ENCODE peak calls at places on chromosomes 12 and 14, in ten cellular contexts. One of them, this sample, is unnamed. For H3K9me3 and H3K4me1, the result is how much of the 10 kb centered on the place peaks cover.

GRCh38 chr12:111224196-111225066 is 144.5 kb downstream of the PHETA1 start:
- DNase-seq in A549: no peak
- DNase-seq in PC-9: no peak
- DNase-seq in tibial artery: no peak
- DNase-seq in psoas muscle: no peak
- DNase-seq in CD8-positive, alpha-beta T cell: no peak
- DNase-seq in effector memory CD4-positive, alpha-beta T cell: no peak
- DNase-seq in gastrocnemius medialis: no peak
- DNase-seq in HCT116: no peak
- DNase-seq in colonic mucosa: no peak
- DNase-seq in this sample: no peak

GRCh38 chr12:132479291-132479690 is 10.7 kb upstream of the FBRSL1 start:
- DNase-seq in A549: no peak
- DNase-seq in PC-9: no peak
- DNase-seq in tibial artery: no peak
- DNase-seq in psoas muscle: no peak
- DNase-seq in CD8-positive, alpha-beta T cell: no peak
- DNase-seq in effector memory CD4-positive, alpha-beta T cell: no peak
- DNase-seq in gastrocnemius medialis: no peak
- DNase-seq in HCT116: no peak
- DNase-seq in colonic mucosa: no peak
- DNase-seq in this sample: no peak

GRCh38 chr12:7065073-7065623 is 4.6 kb downstream of the C1S start:
- DNase-seq in A549: no peak
- DNase-seq in PC-9: no peak
- DNase-seq in tibial artery: no peak
- DNase-seq in psoas muscle: no peak
- DNase-seq in CD8-positive, alpha-beta T cell: no peak
- DNase-seq in effector memory CD4-positive, alpha-beta T cell: no peak
- DNase-seq in gastrocnemius medialis: no peak
- DNase-seq in HCT116: no peak
- DNase-seq in colonic mucosa: no peak
- DNase-seq in this sample: no peak

GRCh38 chr14:56686416-56686815 is 106.8 kb downstream of the TMEM260 start:
- DNase-seq in A549: no peak
- DNase-seq in PC-9: no peak
- DNase-seq in tibial artery: no peak
- DNase-seq in psoas muscle: no peak
- DNase-seq in CD8-positive, alpha-beta T cell: no peak
- DNase-seq in effector memory CD4-positive, alpha-beta T cell: no peak
- DNase-seq in gastrocnemius medialis: no peak
- DNase-seq in HCT116: no peak
- DNase-seq in colonic mucosa: no peak
- DNase-seq in this sample: no peak

GRCh38 chr12:28500373-28501024 is 310.2 kb downstream of the CCDC91 start:
- DNase-seq in A549: no peak
- DNase-seq in PC-9: no peak
- DNase-seq in tibial artery: no peak
- DNase-seq in psoas muscle: no peak
- DNase-seq in CD8-positive, alpha-beta T cell: no peak
- DNase-seq in effector memory CD4-positive, alpha-beta T cell: no peak
- DNase-seq in gastrocnemius medialis: no peak
- DNase-seq in HCT116: no peak
- DNase-seq in colonic mucosa: no peak
- DNase-seq in this sample: no peak

GRCh38 chr12:68878283-68878682 is 54.7 kb downstream of the CPM start:
- DNase-seq in A549: no peak
- DNase-seq in PC-9: no peak
- DNase-seq in tibial artery: no peak
- DNase-seq in psoas muscle: no peak
- DNase-seq in CD8-positive, alpha-beta T cell: no peak
- DNase-seq in effector memory CD4-positive, alpha-beta T cell: no peak
- DNase-seq in gastrocnemius medialis: no peak
- DNase-seq in HCT116: no peak
- DNase-seq in colonic mucosa: no peak
- DNase-seq in this sample: no peak

GRCh38 chr14:54003064-54003463 is 46.4 kb upstream of the BMP4 start:
- DNase-seq in A549: no peak
- DNase-seq in PC-9: no peak
- DNase-seq in tibial artery: no peak
- DNase-seq in psoas muscle: no peak
- DNase-seq in CD8-positive, alpha-beta T cell: no peak
- DNase-seq in effector memory CD4-positive, alpha-beta T cell: no peak
- DNase-seq in gastrocnemius medialis: no peak
- DNase-seq in HCT116: no peak
- DNase-seq in colonic mucosa: no peak
- DNase-seq in this sample: no peak

GRCh38 chr14:101808020-101808641 is 46.6 kb downstream of the PPP2R5C start:
- DNase-seq in A549: peak
- DNase-seq in PC-9: peak
- DNase-seq in tibial artery: no peak
- DNase-seq in psoas muscle: no peak
- DNase-seq in CD8-positive, alpha-beta T cell: no peak
- DNase-seq in effector memory CD4-positive, alpha-beta T cell: no peak
- DNase-seq in gastrocnemius medialis: no peak
- DNase-seq in HCT116: no peak
- DNase-seq in colonic mucosa: no peak
- DNase-seq in this sample: no peak

GRCh38 chr12:128727461-128727860 is 96.3 kb downstream of the SLC15A4 start:
- DNase-seq in A549: no peak
- DNase-seq in PC-9: no peak
- DNase-seq in tibial artery: no peak
- DNase-seq in psoas muscle: no peak
- DNase-seq in CD8-positive, alpha-beta T cell: no peak
- DNase-seq in effector memory CD4-positive, alpha-beta T cell: no peak
- DNase-seq in gastrocnemius medialis: no peak
- DNase-seq in HCT116: no peak
- DNase-seq in colonic mucosa: no peak
- DNase-seq in this sample: peak

GRCh38 chr14:60812987-60813386 is 78.4 kb downstream of the MNAT1 start:
- DNase-seq in A549: no peak
- DNase-seq in PC-9: no peak
- DNase-seq in tibial artery: no peak
- DNase-seq in psoas muscle: no peak
- DNase-seq in CD8-positive, alpha-beta T cell: no peak
- DNase-seq in effector memory CD4-positive, alpha-beta T cell: no peak
- DNase-seq in gastrocnemius medialis: no peak
- DNase-seq in HCT116: no peak
- DNase-seq in colonic mucosa: no peak
- DNase-seq in this sample: no peak

GRCh38 chr14:103654619-103655018 is 25.6 kb downstream of the KLC1 start:
- DNase-seq in A549: no peak
- DNase-seq in PC-9: no peak
- DNase-seq in tibial artery: no peak
- DNase-seq in psoas muscle: no peak
- DNase-seq in CD8-positive, alpha-beta T cell: no peak
- DNase-seq in effector memory CD4-positive, alpha-beta T cell: no peak
- DNase-seq in gastrocnemius medialis: no peak
- DNase-seq in HCT116: no peak
- DNase-seq in colonic mucosa: no peak
- DNase-seq in this sample: no peak

GRCh38 chr12:76523408-76523807 is 36.2 kb downstream of the OSBPL8 start:
- DNase-seq in A549: no peak
- DNase-seq in PC-9: no peak
- DNase-seq in tibial artery: no peak
- DNase-seq in psoas muscle: no peak
- DNase-seq in CD8-positive, alpha-beta T cell: no peak
- DNase-seq in effector memory CD4-positive, alpha-beta T cell: no peak
- DNase-seq in gastrocnemius medialis: no peak
- DNase-seq in HCT116: no peak
- DNase-seq in colonic mucosa: no peak
- DNase-seq in this sample: no peak

GRCh38 chr12:76518699-76519098 is 40.9 kb downstream of the OSBPL8 start:
- DNase-seq in A549: no peak
- DNase-seq in PC-9: no peak
- DNase-seq in tibial artery: no peak
- DNase-seq in psoas muscle: no peak
- DNase-seq in CD8-positive, alpha-beta T cell: no peak
- DNase-seq in effector memory CD4-positive, alpha-beta T cell: no peak
- DNase-seq in gastrocnemius medialis: no peak
- DNase-seq in HCT116: no peak
- DNase-seq in colonic mucosa: no peak
- DNase-seq in this sample: no peak

GRCh38 chr12:76519538-76519937 is 40.0 kb downstream of the OSBPL8 start:
- DNase-seq in A549: no peak
- DNase-seq in PC-9: no peak
- DNase-seq in tibial artery: no peak
- DNase-seq in psoas muscle: no peak
- DNase-seq in CD8-positive, alpha-beta T cell: no peak
- DNase-seq in effector memory CD4-positive, alpha-beta T cell: no peak
- DNase-seq in gastrocnemius medialis: no peak
- DNase-seq in HCT116: no peak
- DNase-seq in colonic mucosa: no peak
- DNase-seq in this sample: peak

GRCh38 chr12:76515271-76515670 is 44.3 kb downstream of the OSBPL8 start:
- DNase-seq in A549: no peak
- DNase-seq in PC-9: no peak
- DNase-seq in tibial artery: no peak
- DNase-seq in psoas muscle: no peak
- DNase-seq in CD8-positive, alpha-beta T cell: no peak
- DNase-seq in effector memory CD4-positive, alpha-beta T cell: no peak
- DNase-seq in gastrocnemius medialis: no peak
- DNase-seq in HCT116: no peak
- DNase-seq in colonic mucosa: no peak
- DNase-seq in this sample: no peak

DNA sequence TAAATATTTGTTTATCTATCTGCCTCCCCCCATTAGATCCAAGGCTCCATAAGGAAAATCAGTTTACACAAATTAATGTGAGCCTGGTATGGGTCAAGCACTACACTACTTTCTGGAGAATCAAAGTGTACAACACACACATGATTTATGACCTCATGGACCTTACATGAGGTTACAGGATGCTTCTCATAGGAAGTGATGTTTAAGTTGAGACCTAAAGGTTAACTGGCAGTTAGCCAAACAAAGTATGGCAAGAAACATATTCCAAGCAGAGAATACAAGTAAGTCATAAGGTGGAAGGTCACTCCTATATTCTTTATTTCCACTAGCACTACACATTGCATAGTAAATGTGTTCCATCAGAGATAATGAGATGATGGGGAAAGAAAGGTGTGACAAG is 39.2 kb downstream of the OSBPL8 start:
- DNase-seq in A549: no peak
- DNase-seq in PC-9: no peak
- DNase-seq in tibial artery: no peak
- DNase-seq in psoas muscle: no peak
- DNase-seq in CD8-positive, alpha-beta T cell: no peak
- DNase-seq in effector memory CD4-positive, alpha-beta T cell: no peak
- DNase-seq in gastrocnemius medialis: no peak
- DNase-seq in HCT116: no peak
- DNase-seq in colonic mucosa: no peak
- DNase-seq in this sample: no peak
- H3K9me3 ChIP-seq in A549: under half
- H3K9me3 ChIP-seq in PC-9: under half
- H3K9me3 ChIP-seq in tibial artery: under half
- H3K9me3 ChIP-seq in psoas muscle: under half
- H3K9me3 ChIP-seq in CD8-positive, alpha-beta T cell: under half
- H3K9me3 ChIP-seq in effector memory CD4-positive, alpha-beta T cell: under half
- H3K9me3 ChIP-seq in gastrocnemius medialis: under half
- H3K9me3 ChIP-seq in HCT116: under half
- H3K9me3 ChIP-seq in colonic mucosa: under half
- H3K9me3 ChIP-seq in this sample: under half

GRCh38 chr12:120438495-120439198 is 734 bp downstream of the COX6A1 start:
- DNase-seq in A549: no peak
- DNase-seq in PC-9: no peak
- DNase-seq in tibial artery: no peak
- DNase-seq in psoas muscle: no peak
- DNase-seq in CD8-positive, alpha-beta T cell: no peak
- DNase-seq in effector memory CD4-positive, alpha-beta T cell: no peak
- DNase-seq in gastrocnemius medialis: no peak
- DNase-seq in HCT116: no peak
- DNase-seq in colonic mucosa: no peak
- DNase-seq in this sample: peak
- H3K4me1 ChIP-seq in A549: under half
- H3K4me1 ChIP-seq in PC-9: under half
- H3K4me1 ChIP-seq in tibial artery: under half
- H3K4me1 ChIP-seq in psoas muscle: under half
- H3K4me1 ChIP-seq in CD8-positive, alpha-beta T cell: under half
- H3K4me1 ChIP-seq in effector memory CD4-positive, alpha-beta T cell: under half
- H3K4me1 ChIP-seq in gastrocnemius medialis: under half
- H3K4me1 ChIP-seq in HCT116: under half
- H3K4me1 ChIP-seq in colonic mucosa: under half
- H3K4me1 ChIP-seq in this sample: under half

GRCh38 chr14:96511146-96511545 is 9.0 kb downstream of the PAPOLA start:
- DNase-seq in A549: no peak
- DNase-seq in PC-9: no peak
- DNase-seq in tibial artery: no peak
- DNase-seq in psoas muscle: no peak
- DNase-seq in CD8-positive, alpha-beta T cell: no peak
- DNase-seq in effector memory CD4-positive, alpha-beta T cell: no peak
- DNase-seq in gastrocnemius medialis: no peak
- DNase-seq in HCT116: no peak
- DNase-seq in colonic mucosa: no peak
- DNase-seq in this sample: no peak

GRCh38 chr14:96509457-96510090 is 7.4 kb downstream of the PAPOLA start:
- DNase-seq in A549: no peak
- DNase-seq in PC-9: no peak
- DNase-seq in tibial artery: no peak
- DNase-seq in psoas muscle: no peak
- DNase-seq in CD8-positive, alpha-beta T cell: no peak
- DNase-seq in effector memory CD4-positive, alpha-beta T cell: no peak
- DNase-seq in gastrocnemius medialis: no peak
- DNase-seq in HCT116: no peak
- DNase-seq in colonic mucosa: no peak
- DNase-seq in this sample: no peak

GRCh38 chr14:96512602-96513397 is 10.6 kb downstream of the PAPOLA start:
- DNase-seq in A549: no peak
- DNase-seq in PC-9: no peak
- DNase-seq in tibial artery: no peak
- DNase-seq in psoas muscle: no peak
- DNase-seq in CD8-positive, alpha-beta T cell: no peak
- DNase-seq in effector memory CD4-positive, alpha-beta T cell: no peak
- DNase-seq in gastrocnemius medialis: no peak
- DNase-seq in HCT116: no peak
- DNase-seq in colonic mucosa: no peak
- DNase-seq in this sample: peak

GRCh38 chr14:96511667-96512066 is 9.5 kb downstream of the PAPOLA start:
- DNase-seq in A549: no peak
- DNase-seq in PC-9: no peak
- DNase-seq in tibial artery: no peak
- DNase-seq in psoas muscle: no peak
- DNase-seq in CD8-positive, alpha-beta T cell: no peak
- DNase-seq in effector memory CD4-positive, alpha-beta T cell: no peak
- DNase-seq in gastrocnemius medialis: no peak
- DNase-seq in HCT116: no peak
- DNase-seq in colonic mucosa: no peak
- DNase-seq in this sample: no peak

GRCh38 chr14:96512122-96512521 is 9.9 kb downstream of the PAPOLA start:
- DNase-seq in A549: no peak
- DNase-seq in PC-9: no peak
- DNase-seq in tibial artery: no peak
- DNase-seq in psoas muscle: no peak
- DNase-seq in CD8-positive, alpha-beta T cell: no peak
- DNase-seq in effector memory CD4-positive, alpha-beta T cell: no peak
- DNase-seq in gastrocnemius medialis: no peak
- DNase-seq in HCT116: no peak
- DNase-seq in colonic mucosa: no peak
- DNase-seq in this sample: no peak
- H3K9me3 ChIP-seq in A549: under half
- H3K9me3 ChIP-seq in PC-9: under half
- H3K9me3 ChIP-seq in tibial artery: under half
- H3K9me3 ChIP-seq in psoas muscle: under half
- H3K9me3 ChIP-seq in CD8-positive, alpha-beta T cell: under half
- H3K9me3 ChIP-seq in effector memory CD4-positive, alpha-beta T cell: under half
- H3K9me3 ChIP-seq in gastrocnemius medialis: under half
- H3K9me3 ChIP-seq in HCT116: under half
- H3K9me3 ChIP-seq in colonic mucosa: under half
- H3K9me3 ChIP-seq in this sample: under half

GRCh38 chr12:106308611-106309010 is 6.1 kb downstream of the TCP11L2 start:
- DNase-seq in A549: no peak
- DNase-seq in PC-9: no peak
- DNase-seq in tibial artery: no peak
- DNase-seq in psoas muscle: no peak
- DNase-seq in CD8-positive, alpha-beta T cell: no peak
- DNase-seq in effector memory CD4-positive, alpha-beta T cell: no peak
- DNase-seq in gastrocnemius medialis: peak
- DNase-seq in HCT116: no peak
- DNase-seq in colonic mucosa: no peak
- DNase-seq in this sample: no peak
- H3K4me1 ChIP-seq in A549: under half
- H3K4me1 ChIP-seq in PC-9: under half
- H3K4me1 ChIP-seq in tibial artery: under half
- H3K4me1 ChIP-seq in psoas muscle: half or more
- H3K4me1 ChIP-seq in CD8-positive, alpha-beta T cell: under half
- H3K4me1 ChIP-seq in effector memory CD4-positive, alpha-beta T cell: under half
- H3K4me1 ChIP-seq in gastrocnemius medialis: half or more
- H3K4me1 ChIP-seq in HCT116: under half
- H3K4me1 ChIP-seq in colonic mucosa: under half
- H3K4me1 ChIP-seq in this sample: under half